ENCODE peak calls at places on chromosomes 1 and 21, in nine cellular contexts. G is small intestine, J is WTC11, A is fibroblast of villous mesenchyme, L is neuronal stem cell, Q is NCI-H460, X is endothelial cell, R is cardiac fibroblast, H is heart right ventricle. Z is an unnamed sample.

GRCh38 chr21:46097826-46098286 is at the start of gene COL6A2:
- DNase-seq in G (peak; percentile 13), J (peak; percentile 77), Q (peak; percentile 19), A (peak; percentile 74), R (peak; percentile 76), L (peak; percentile 54), H (peak; percentile 64), X (peak; percentile 76), Z (no peak)

GRCh38 chr21:29610960-29611359 is 312.2 kb downstream of the BACH1 start:
- DNase-seq in L (no peak), G (no peak), H (no peak), Q (no peak), R (peak; percentile 37), X (no peak), A (peak; percentile 8), J (no peak), Z (no peak)

GRCh38 chr1:200411406-200412257 is 1.8 kb upstream of the ZNF281 start:
- DNase-seq in Q (peak; percentile 55), J (peak; percentile 70), G (peak; percentile 53), A (no peak), H (no peak), X (peak; percentile 7), R (no peak), L (no peak), Z (no peak)

GRCh38 chr1:36869054-36869453 is 165.3 kb downstream of the GRIK3 start:
- DNase-seq in A (no peak), J (no peak), H (no peak), R (no peak), L (no peak), Q (no peak), X (no peak), G (no peak), Z (no peak)

GRCh38 chr1:227913446-227913968 is 34.2 kb downstream of the WNT9A start:
- DNase-seq in L (no peak), Q (no peak), R (no peak), G (no peak), X (no peak), H (no peak), A (no peak), J (no peak), Z (no peak)

GRCh38 chr1:39177641-39178040 is 26.9 kb upstream of the MACF1 start:
- DNase-seq in Q (no peak), R (no peak), H (no peak), J (no peak), G (no peak), L (no peak), A (no peak), X (no peak), Z (no peak)

GRCh38 chr1:76238094-76238551 is 163.6 kb downstream of the ST6GALNAC3 start:
- DNase-seq in L (no peak), X (no peak), G (no peak), J (no peak), A (no peak), Q (peak; percentile 88), R (no peak), H (no peak), Z (no peak)

GRCh38 chr1:229756666-229757065 is 130.6 kb downstream of the URB2 start:
- DNase-seq in H (no peak), A (peak; percentile 3), J (no peak), X (no peak), R (peak; percentile 21), L (no peak), Q (no peak), G (no peak), Z (no peak)

GRCh38 chr1:205950280-205950679 is 7.0 kb upstream of the SLC26A9 start:
- DNase-seq in X (no peak), H (no peak), A (no peak), J (no peak), R (peak; percentile 74), G (no peak), L (no peak), Q (no peak), Z (no peak)

GRCh38 chr1:191757003-191757402 is 401.3 kb upstream of the RGS18 start:
- DNase-seq in X (no peak), Q (no peak), J (no peak), G (no peak), A (no peak), R (no peak), H (no peak), L (no peak), Z (no peak)

GRCh38 chr1:211320980-211321379 is 5.7 kb upstream of the TRAF5 start:
- DNase-seq in H (no peak), G (no peak), J (no peak), Q (no peak), L (no peak), A (no peak), R (no peak), X (no peak), Z (no peak)

GRCh38 chr1:28246427-28246832 is 10.5 kb downstream of the ATP5IF1 start:
- DNase-seq in X (no peak), J (no peak), A (peak; percentile 72), L (no peak), H (no peak), R (peak; percentile 53), Q (no peak), G (peak; percentile 78), Z (peak; percentile 67)

GRCh38 chr1:36217667-36218066 is 6.6 kb upstream of the THRAP3 start:
- DNase-seq in X (no peak), R (peak; percentile 81), G (peak; percentile 18), H (no peak), J (no peak), Q (no peak), L (no peak), A (peak; percentile 41), Z (no peak)

GRCh38 chr1:119743776-119744597 is 24.7 kb downstream of the HMGCS2 start:
- DNase-seq in R (peak; percentile 78), A (peak; percentile 80), X (peak; percentile 52), G (peak; percentile 85), J (peak; percentile 71), L (peak; percentile 81), H (peak; percentile 50), Q (peak; percentile 58), Z (peak; percentile 3)

GRCh38 chr1:53112271-53112774 is 30.1 kb downstream of the SLC1A7 start:
- DNase-seq in A (peak; percentile 87), J (no peak), Q (no peak), R (peak; percentile 92), L (no peak), G (peak; percentile 86), H (no peak), X (no peak), Z (no peak)

GRCh38 chr1:72229893-72230292 is 52.4 kb downstream of the NEGR1 start:
- DNase-seq in H (no peak), A (no peak), J (no peak), Q (no peak), X (no peak), R (peak; percentile 3), L (no peak), G (no peak), Z (no peak)

GRCh38 chr1:154404511-154404931 is 622 bp upstream of the IL6R start:
- DNase-seq in R (no peak), X (no peak), J (no peak), A (no peak), Q (no peak), L (no peak), G (peak; percentile 62), H (no peak), Z (no peak)

GRCh38 chr1:207998691-207999090 is 87.8 kb upstream of the CD34 start:
- DNase-seq in R (no peak), G (no peak), X (no peak), A (no peak), H (no peak), J (peak; percentile 20), Q (no peak), L (no peak), Z (no peak)

GRCh38 chr21:27564684-27565280 is 597.9 kb upstream of the ADAMTS5 start:
- DNase-seq in H (peak; percentile 43), X (peak; percentile 29), G (peak; percentile 29), L (peak; percentile 18), R (peak; percentile 75), Q (peak; percentile 23), A (peak; percentile 60), J (peak; percentile 40), Z (no peak)

GRCh38 chr1:246788895-246789338 is 64.7 kb downstream of the SCCPDH start:
- DNase-seq in J (peak; percentile 44), Q (no peak), X (no peak), A (peak; percentile 20), L (no peak), R (peak; percentile 31), G (no peak), H (no peak), Z (no peak)

GRCh38 chr1:3000671-3001470 is 20.4 kb upstream of the ACTRT2 start:
- DNase-seq in L (no peak), Q (no peak), X (no peak), R (no peak), H (no peak), A (no peak), G (no peak), J (no peak), Z (no peak)

GRCh38 chr1:94974824-94975223 is 47.9 kb upstream of the CNN3 start:
- DNase-seq in Q (no peak), R (peak; percentile 27), X (no peak), L (no peak), G (no peak), A (no peak), H (no peak), J (no peak), Z (no peak)

GRCh38 chr1:236893626-236894545 is 98.8 kb downstream of the MTR start:
- DNase-seq in A (peak; percentile 69), H (no peak), J (no peak), X (no peak), G (no peak), R (peak; percentile 26), L (no peak), Q (no peak), Z (no peak)

GRCh38 chr1:42845866-42846256 is 552 bp upstream of the ZNF691 start:
- DNase-seq in G (no peak), Q (no peak), H (no peak), R (no peak), J (no peak), A (no peak), L (peak; percentile 8), X (no peak), Z (no peak)

GRCh38 chr1:86396503-86396900 is 379 bp upstream of the ODF2L start:
- DNase-seq in H (no peak), Q (no peak), G (no peak), X (no peak), L (no peak), A (no peak), J (no peak), R (no peak), Z (no peak)

GRCh38 chr1:5989731-5990271 is 2.4 kb downstream of the NPHP4 start:
- DNase-seq in L (no peak), H (no peak), R (no peak), J (no peak), X (no peak), G (no peak), A (no peak), Q (no peak), Z (no peak)

GRCh38 chr1:184691719-184692324 is 62.8 kb downstream of the EDEM3 start:
- DNase-seq in G (peak; percentile 50), R (peak; percentile 73), Q (peak; percentile 36), H (no peak), A (peak; percentile 74), J (no peak), X (peak; percentile 9), L (peak; percentile 51), Z (no peak)

GRCh38 chr1:111742938-111743549 is 3.8 kb upstream of the INKA2 start:
- DNase-seq in J (no peak), G (no peak), Q (no peak), H (no peak), L (no peak), A (peak; percentile 36), X (no peak), R (peak; percentile 44), Z (no peak)

GRCh38 chr1:40020447-40021085 is 20.0 kb upstream of the CAP1 start:
- DNase-seq in J (no peak), Q (no peak), X (no peak), G (no peak), L (no peak), A (no peak), H (no peak), R (no peak), Z (no peak)

GRCh38 chr1:103457856-103458255 is 67.6 kb upstream of the RNPC3 start:
- DNase-seq in J (peak; percentile 13), H (no peak), Q (no peak), L (peak; percentile 65), G (no peak), X (no peak), R (no peak), A (no peak), Z (no peak)

GRCh38 chr1:227938911-227939790 is 8.6 kb downstream of the WNT9A start:
- DNase-seq in Q (no peak), G (no peak), A (no peak), H (no peak), R (no peak), L (no peak), J (no peak), X (no peak), Z (no peak)

Z was measured in GM12878.